ENCODE peak calls at places on chromosomes 3 and 15, in ten cellular contexts. I is AG10803; O is epithelial cell of prostate; B is bronchial epithelial cell; H is activated T-helper 9 cell treated with anti-CD3 and anti-CD28 coated beads, Interleukin-2, amount 50 U/mL, for 16 hours; J is mesenteric fat pad; L is C1 segment of cervical spinal cord; S is head of caudate nucleus; Y is neural crest cell; U is GF-D8. T is an unnamed sample.

GRCh38 chr15:65372787-65373067 is 5.1 kb downstream of the IGDCC3 start:
- DNase-seq in S (no peak), L (no peak), U (no peak), Y (no peak), O (no peak), J (no peak), I (no peak), B (no peak), H (no peak), T (no peak)

GRCh38 chr3:156256256-156256655 is 135.9 kb downstream of the KCNAB1 start:
- DNase-seq in I (no peak), B (no peak), J (no peak), L (no peak), U (no peak), H (no peak), O (no peak), Y (no peak), S (no peak), T (no peak)

GRCh38 chr3:13746385-13746784 is 133.5 kb downstream of the WNT7A start:
- DNase-seq in U (no peak), H (no peak), S (no peak), O (no peak), L (no peak), I (no peak), J (no peak), Y (no peak), B (no peak), T (no peak)

GRCh38 chr15:57333487-57333886 is 42.8 kb upstream of the CGNL1 start:
- DNase-seq in Y (no peak), U (no peak), O (no peak), I (peak), L (no peak), S (no peak), H (no peak), J (no peak), B (peak), T (no peak)

GRCh38 chr15:22949074-22949547 is 31.1 kb downstream of the CYFIP1 start:
- DNase-seq in B (no peak), U (peak), L (no peak), H (no peak), S (no peak), J (no peak), O (no peak), Y (peak), I (peak), T (no peak)

GRCh38 chr3:101779808-101780366 is 876 bp downstream of the NXPE3 start:
- DNase-seq in L (no peak), B (no peak), H (no peak), J (no peak), U (peak), Y (no peak), S (no peak), O (no peak), I (no peak), T (no peak)

GRCh38 chr3:108433928-108434327 is 76.5 kb downstream of the MYH15 start:
- DNase-seq in O (no peak), Y (no peak), H (no peak), I (no peak), B (no peak), J (no peak), S (no peak), L (no peak), U (no peak), T (no peak)

GRCh38 chr3:53845103-53845880 is 927 bp downstream of the CHDH start:
- DNase-seq in L (peak), J (no peak), B (peak), Y (no peak), H (no peak), U (no peak), O (no peak), S (peak), I (peak), T (peak)

GRCh38 chr15:78162038-78162437 is 12.9 kb downstream of the IDH3A start:
- DNase-seq in L (peak), U (no peak), S (peak), J (peak), B (no peak), I (no peak), H (no peak), Y (no peak), O (no peak), T (peak)

GRCh38 chr3:57985176-57985976 is 22.8 kb upstream of the FLNB start:
- DNase-seq in U (no peak), Y (no peak), O (no peak), S (no peak), I (no peak), L (no peak), J (no peak), B (no peak), H (no peak), T (no peak)

GRCh38 chr15:52528465-52529288 is at the start of gene MYO5A:
- DNase-seq in S (peak), O (no peak), J (no peak), U (no peak), H (peak), B (peak), I (peak), Y (peak), L (peak), T (peak)

GRCh38 chr3:138348950-138349739 is 766 bp downstream of the MRAS start:
- DNase-seq in J (peak), H (no peak), B (no peak), Y (peak), L (peak), U (no peak), I (peak), O (no peak), S (no peak), T (no peak)

GRCh38 chr3:40613306-40613705 is 88.5 kb downstream of the ZNF621 start:
- DNase-seq in H (no peak), L (no peak), I (no peak), U (no peak), Y (no peak), O (no peak), B (no peak), S (no peak), J (no peak), T (no peak)

GRCh38 chr3:151673974-151674373 is 59.8 kb upstream of the AADACL2 start:
- DNase-seq in Y (no peak), J (no peak), L (no peak), B (no peak), I (no peak), S (no peak), O (no peak), U (no peak), H (no peak), T (no peak)

GRCh38 chr3:100042144-100042543 is 72.2 kb downstream of the FILIP1L start:
- DNase-seq in J (no peak), U (no peak), S (no peak), B (peak), H (no peak), I (peak), Y (no peak), O (peak), L (no peak), T (no peak)

GRCh38 chr15:33026614-33027013 is 167.9 kb downstream of the FMN1 start:
- DNase-seq in S (no peak), L (no peak), B (no peak), O (no peak), Y (no peak), I (no peak), J (no peak), H (no peak), U (no peak), T (no peak)

GRCh38 chr3:48465531-48466378 is 19.2 kb downstream of the ATRIP start:
- DNase-seq in L (peak), S (peak), B (peak), Y (peak), I (peak), H (peak), U (peak), J (peak), O (peak), T (peak)

GRCh38 chr3:1183320-1184048 is 90.7 kb downstream of the CNTN6 start:
- DNase-seq in J (no peak), B (peak), U (no peak), O (no peak), L (no peak), H (no peak), I (peak), Y (no peak), S (no peak), T (no peak)

GRCh38 chr3:197555281-197556261 is at the start of gene BDH1:
- DNase-seq in H (peak), O (no peak), I (no peak), J (no peak), S (peak), L (peak), B (peak), U (peak), Y (peak), T (peak)

T was measured in pons.